ENCODE peak calls at places on chromosomes 16 and 17, in six cellular contexts. One of them, this sample, is unnamed.
A peak's percentile ranks its signal among the peaks of the same experiment; 100 is the strongest.

GRCh38 chr17:82158825-82159224 is 53.8 kb downstream of the CCDC57 start:
- DNase-seq in AG10803: no peak
- DNase-seq in uterus: no peak
- DNase-seq in BJ: no peak
- DNase-seq in tibial artery: no peak
- DNase-seq in fibroblast of villous mesenchyme: no peak
- DNase-seq in this sample: no peak

GRCh38 chr16:80788016-80788415 is 16.4 kb downstream of the CDYL2 start:
- DNase-seq in BJ: peak; percentile 24
- DNase-seq in tibial artery: no peak
- DNase-seq in uterus: no peak
- DNase-seq in AG10803: peak; percentile 79
- DNase-seq in fibroblast of villous mesenchyme: no peak
- DNase-seq in this sample: peak; percentile 16

GRCh38 chr16:1823821-1824220 is 2.8 kb downstream of the HAGH start:
- DNase-seq in AG10803: peak; percentile 20
- DNase-seq in fibroblast of villous mesenchyme: peak; percentile 63
- DNase-seq in tibial artery: no peak
- DNase-seq in uterus: no peak
- DNase-seq in BJ: no peak
- DNase-seq in this sample: no peak

GRCh38 chr17:73058022-73058421 is 34.5 kb downstream of the SLC39A11 start:
- DNase-seq in fibroblast of villous mesenchyme: no peak
- DNase-seq in AG10803: no peak
- DNase-seq in tibial artery: no peak
- DNase-seq in BJ: no peak
- DNase-seq in uterus: no peak
- DNase-seq in this sample: no peak

GRCh38 chr17:61399131-61400057 is at the start of gene TBX2:
- DNase-seq in fibroblast of villous mesenchyme: peak; percentile 99
- DNase-seq in uterus: peak; percentile 84
- DNase-seq in tibial artery: peak; percentile 87
- DNase-seq in BJ: no peak
- DNase-seq in AG10803: peak; percentile 79
- DNase-seq in this sample: peak; percentile 82

GRCh38 chr17:81066072-81066471 is 31.1 kb downstream of the BAIAP2 start:
- DNase-seq in AG10803: no peak
- DNase-seq in fibroblast of villous mesenchyme: no peak
- DNase-seq in BJ: no peak
- DNase-seq in uterus: no peak
- DNase-seq in tibial artery: no peak
- DNase-seq in this sample: no peak

GRCh38 chr16:79629003-79629402 is 28.5 kb upstream of the MAF start:
- DNase-seq in tibial artery: no peak
- DNase-seq in BJ: no peak
- DNase-seq in fibroblast of villous mesenchyme: no peak
- DNase-seq in AG10803: no peak
- DNase-seq in uterus: no peak
- DNase-seq in this sample: no peak

GRCh38 chr17:16980813-16981731 is 9.2 kb upstream of the TNFRSF13B start:
- DNase-seq in AG10803: peak; percentile 49
- DNase-seq in uterus: no peak
- DNase-seq in tibial artery: no peak
- DNase-seq in BJ: no peak
- DNase-seq in fibroblast of villous mesenchyme: no peak
- DNase-seq in this sample: no peak

GRCh38 chr16:85437161-85438052 is 175.7 kb upstream of the GSE1 start:
- DNase-seq in uterus: peak; percentile 77
- DNase-seq in fibroblast of villous mesenchyme: peak; percentile 52
- DNase-seq in tibial artery: peak; percentile 54
- DNase-seq in AG10803: no peak
- DNase-seq in BJ: no peak
- DNase-seq in this sample: no peak

GRCh38 chr17:82551779-82552457 is 32.4 kb downstream of the FOXK2 start:
- DNase-seq in AG10803: peak; percentile 78
- DNase-seq in fibroblast of villous mesenchyme: peak; percentile 76
- DNase-seq in tibial artery: peak; percentile 78
- DNase-seq in BJ: no peak
- DNase-seq in uterus: peak; percentile 77
- DNase-seq in this sample: no peak

GRCh38 chr17:6435051-6435450 is at the start of gene AIPL1:
- DNase-seq in tibial artery: no peak
- DNase-seq in uterus: no peak
- DNase-seq in fibroblast of villous mesenchyme: no peak
- DNase-seq in AG10803: no peak
- DNase-seq in BJ: no peak
- DNase-seq in this sample: no peak

GRCh38 chr16:1048442-1049112 is 24.0 kb upstream of the SSTR5 start:
- DNase-seq in tibial artery: no peak
- DNase-seq in AG10803: peak; percentile 21
- DNase-seq in fibroblast of villous mesenchyme: peak; percentile 24
- DNase-seq in BJ: no peak
- DNase-seq in uterus: no peak
- DNase-seq in this sample: no peak

GRCh38 chr16:87367556-87367955 is 16.0 kb downstream of the FBXO31 start:
- DNase-seq in fibroblast of villous mesenchyme: no peak
- DNase-seq in AG10803: no peak
- DNase-seq in BJ: no peak
- DNase-seq in uterus: no peak
- DNase-seq in tibial artery: no peak
- DNase-seq in this sample: no peak

DNA sequence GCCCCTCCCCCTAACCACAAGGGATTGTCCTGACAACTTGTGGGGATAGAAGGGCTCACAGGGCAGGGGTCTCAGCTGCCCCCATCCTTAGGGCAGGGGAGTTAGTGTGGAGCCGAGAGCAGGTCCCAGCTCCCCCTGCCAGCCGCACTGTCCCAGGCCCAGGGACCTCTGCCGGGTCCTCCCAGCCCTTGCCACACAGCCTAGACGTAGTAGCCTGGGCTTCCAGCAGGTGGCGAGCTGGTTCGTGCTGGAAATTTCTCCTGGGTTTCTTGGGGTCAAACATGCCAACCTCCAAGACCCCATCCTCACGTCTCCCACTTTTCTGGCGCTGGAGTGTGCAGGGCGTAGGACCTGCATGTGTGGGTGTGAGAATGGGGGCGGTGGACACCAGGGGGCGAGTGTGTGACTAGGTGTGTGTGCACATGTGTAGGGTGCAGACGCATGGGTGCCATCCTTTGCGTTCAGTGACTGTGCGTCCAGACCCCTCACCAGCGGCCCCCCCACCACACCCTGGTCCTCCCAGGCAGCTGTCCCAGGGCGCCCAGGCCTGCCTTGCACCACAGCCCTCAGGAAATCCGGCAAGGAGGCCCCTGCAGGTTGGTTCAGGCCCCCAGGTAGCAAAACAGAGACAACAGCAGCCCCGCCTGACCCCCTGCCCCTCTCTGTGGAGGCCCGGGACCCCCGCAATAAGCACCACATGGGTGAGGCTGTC is 29.5 kb downstream of the SBK1 start:
- DNase-seq in fibroblast of villous mesenchyme: peak; percentile 8
- DNase-seq in tibial artery: no peak
- DNase-seq in BJ: no peak
- DNase-seq in AG10803: peak; percentile 7
- DNase-seq in uterus: no peak
- DNase-seq in this sample: no peak
- TF ChIP-seq CTCF in fibroblast of villous mesenchyme: peak; percentile 87
- TF ChIP-seq CTCF in tibial artery: peak; percentile 38
- TF ChIP-seq CTCF in BJ: peak; percentile 87
- TF ChIP-seq CTCF in AG10803: peak; percentile 76
- TF ChIP-seq CTCF in uterus: no peak
- TF ChIP-seq CTCF in this sample: peak; percentile 76

GRCh38 chr16:89243664-89244063 is 26.2 kb downstream of the ZNF778 start:
- DNase-seq in BJ: no peak
- DNase-seq in tibial artery: no peak
- DNase-seq in uterus: no peak
- DNase-seq in fibroblast of villous mesenchyme: no peak
- DNase-seq in AG10803: no peak
- DNase-seq in this sample: no peak

GRCh38 chr16:89248196-89249005 is 30.9 kb downstream of the ZNF778 start:
- DNase-seq in BJ: no peak
- DNase-seq in tibial artery: no peak
- DNase-seq in uterus: no peak
- DNase-seq in fibroblast of villous mesenchyme: no peak
- DNase-seq in AG10803: no peak
- DNase-seq in this sample: no peak

GRCh38 chr16:89244754-89245153 is 27.3 kb downstream of the ZNF778 start:
- DNase-seq in uterus: no peak
- DNase-seq in fibroblast of villous mesenchyme: no peak
- DNase-seq in tibial artery: no peak
- DNase-seq in BJ: no peak
- DNase-seq in AG10803: no peak
- DNase-seq in this sample: no peak

GRCh38 chr16:89246903-89247733 is 29.6 kb downstream of the ZNF778 start:
- DNase-seq in BJ: no peak
- DNase-seq in AG10803: peak; percentile 68
- DNase-seq in tibial artery: peak; percentile 64
- DNase-seq in uterus: peak; percentile 85
- DNase-seq in fibroblast of villous mesenchyme: peak; percentile 88
- DNase-seq in this sample: no peak

DNA sequence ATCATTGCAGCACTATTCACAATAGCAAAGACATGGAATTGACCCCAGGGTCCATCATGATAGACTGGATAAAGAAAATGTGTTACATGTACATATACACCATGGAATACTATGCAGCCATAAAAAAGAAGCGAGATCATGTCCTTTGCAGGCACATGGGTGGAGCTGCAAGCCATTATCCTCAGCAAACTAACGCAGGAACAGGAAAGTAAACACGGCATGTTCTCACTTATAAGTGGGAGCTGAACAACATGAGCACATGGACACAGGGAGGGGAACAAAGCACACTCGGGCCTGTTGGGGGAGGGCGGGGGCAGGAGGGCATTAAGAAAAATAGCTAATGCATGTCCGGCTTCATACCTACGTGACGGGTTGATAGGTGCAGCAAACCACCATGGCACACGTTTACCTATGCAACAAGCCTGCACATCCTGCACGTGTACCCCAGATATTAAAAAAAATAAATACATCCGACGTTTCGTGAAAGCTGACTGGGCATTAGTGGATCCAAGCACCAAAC is 28.9 kb downstream of the ZNF778 start:
- DNase-seq in BJ: no peak
- DNase-seq in fibroblast of villous mesenchyme: no peak
- DNase-seq in uterus: no peak
- DNase-seq in AG10803: no peak
- DNase-seq in tibial artery: no peak
- DNase-seq in this sample: no peak
- H3K4me3 ChIP-seq in BJ: peak overlapping the region; percentile 58
- H3K4me3 ChIP-seq in fibroblast of villous mesenchyme: peak overlapping the region; percentile 53
- H3K4me3 ChIP-seq in uterus: peak overlapping the region; percentile 28
- H3K4me3 ChIP-seq in AG10803: peak overlapping the region; percentile 52
- H3K4me3 ChIP-seq in tibial artery: peak overlapping the region; percentile 58
- H3K4me3 ChIP-seq in this sample: peak overlapping the region; percentile 58

GRCh38 chr16:53417976-53418375 is 16.3 kb upstream of the RBL2 start:
- DNase-seq in tibial artery: no peak
- DNase-seq in uterus: no peak
- DNase-seq in fibroblast of villous mesenchyme: no peak
- DNase-seq in BJ: no peak
- DNase-seq in AG10803: no peak
- DNase-seq in this sample: no peak

GRCh38 chr16:53414381-53414780 is 19.9 kb upstream of the RBL2 start:
- DNase-seq in AG10803: no peak
- DNase-seq in uterus: no peak
- DNase-seq in tibial artery: no peak
- DNase-seq in fibroblast of villous mesenchyme: no peak
- DNase-seq in BJ: no peak
- DNase-seq in this sample: no peak

GRCh38 chr16:53417011-53417410 is 17.3 kb upstream of the RBL2 start:
- DNase-seq in BJ: no peak
- DNase-seq in AG10803: peak; percentile 77
- DNase-seq in uterus: no peak
- DNase-seq in tibial artery: no peak
- DNase-seq in fibroblast of villous mesenchyme: peak; percentile 89
- DNase-seq in this sample: no peak

GRCh38 chr16:53413864-53414263 is 20.4 kb upstream of the RBL2 start:
- DNase-seq in AG10803: no peak
- DNase-seq in fibroblast of villous mesenchyme: no peak
- DNase-seq in BJ: no peak
- DNase-seq in tibial artery: no peak
- DNase-seq in uterus: no peak
- DNase-seq in this sample: no peak

DNA sequence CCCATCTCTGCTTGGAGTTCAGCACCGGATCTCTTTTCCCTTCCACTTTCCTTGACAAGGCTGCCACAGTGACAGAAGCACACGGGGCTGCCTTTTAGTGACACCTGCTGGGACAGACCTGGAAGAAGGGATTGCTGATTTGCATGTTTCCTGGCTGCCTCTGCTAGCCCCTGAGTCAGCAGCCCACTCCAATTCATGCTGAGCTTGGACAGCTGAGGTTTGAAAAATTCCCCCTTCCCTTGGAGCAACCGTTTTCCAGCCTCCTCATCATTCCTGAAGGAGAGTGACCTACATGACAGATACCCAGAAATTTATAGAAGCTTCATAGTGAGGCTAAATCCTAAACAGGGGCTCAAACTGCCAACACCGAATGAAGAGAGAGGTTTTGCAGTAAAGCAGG is 18.8 kb upstream of the RBL2 start:
- DNase-seq in AG10803: no peak
- DNase-seq in BJ: no peak
- DNase-seq in tibial artery: no peak
- DNase-seq in fibroblast of villous mesenchyme: peak; percentile 39
- DNase-seq in uterus: no peak
- DNase-seq in this sample: no peak
- TF ChIP-seq CTCF in AG10803: no peak
- TF ChIP-seq CTCF in BJ: no peak
- TF ChIP-seq CTCF in tibial artery: no peak
- TF ChIP-seq CTCF in fibroblast of villous mesenchyme: no peak
- TF ChIP-seq CTCF in uterus: no peak
- TF ChIP-seq CTCF in this sample: no peak

GRCh38 chr16:57591870-57592485 is 36.5 kb upstream of the ADGRG1 start:
- DNase-seq in AG10803: no peak
- DNase-seq in tibial artery: no peak
- DNase-seq in uterus: no peak
- DNase-seq in BJ: no peak
- DNase-seq in fibroblast of villous mesenchyme: no peak
- DNase-seq in this sample: no peak

GRCh38 chr16:57592591-57593003 is 35.8 kb upstream of the ADGRG1 start:
- DNase-seq in tibial artery: no peak
- DNase-seq in fibroblast of villous mesenchyme: no peak
- DNase-seq in uterus: no peak
- DNase-seq in AG10803: no peak
- DNase-seq in BJ: no peak
- DNase-seq in this sample: no peak

GRCh38 chr16:57593021-57593420 is 35.4 kb upstream of the ADGRG1 start:
- DNase-seq in BJ: no peak
- DNase-seq in fibroblast of villous mesenchyme: no peak
- DNase-seq in AG10803: no peak
- DNase-seq in uterus: no peak
- DNase-seq in tibial artery: no peak
- DNase-seq in this sample: no peak

GRCh38 chr16:57590654-57591085 is 37.8 kb upstream of the ADGRG1 start:
- DNase-seq in BJ: peak; percentile 21
- DNase-seq in AG10803: peak; percentile 42
- DNase-seq in uterus: peak; percentile 38
- DNase-seq in tibial artery: no peak
- DNase-seq in fibroblast of villous mesenchyme: peak; percentile 68
- DNase-seq in this sample: no peak

GRCh38 chr16:57591086-57591869 is 37.2 kb upstream of the ADGRG1 start:
- DNase-seq in AG10803: peak; percentile 67
- DNase-seq in fibroblast of villous mesenchyme: peak; percentile 56
- DNase-seq in BJ: peak; percentile 17
- DNase-seq in tibial artery: peak; percentile 60
- DNase-seq in uterus: peak; percentile 64
- DNase-seq in this sample: no peak
- H3K4me3 ChIP-seq in AG10803: no peak overlapping the region
- H3K4me3 ChIP-seq in fibroblast of villous mesenchyme: no peak overlapping the region
- H3K4me3 ChIP-seq in BJ: no peak overlapping the region
- H3K4me3 ChIP-seq in tibial artery: no peak overlapping the region
- H3K4me3 ChIP-seq in uterus: no peak overlapping the region
- H3K4me3 ChIP-seq in this sample: no peak overlapping the region